ENCODE peak calls at places on chromosomes 5 and 9, in five cellular contexts. X is dorsolateral prefrontal cortex; H is activated naive CD8-positive, alpha-beta T cell treated with anti-CD3 and anti-CD28 coated beads, Interleukin-2, amount 10 ng/mL, durations not matched to agents 7 days and 5 days; R is pancreas; S is activated CD8-positive, alpha-beta T cell treated with anti-CD3 and anti-CD28 coated beads, Interleukin-2, amount 10 ng/mL, durations not matched to agents 7 days and 5 days. Y is an unnamed sample.

GRCh38 chr9:136418182-136419091 is 8.0 kb downstream of the PMPCA start:
- DNase-seq in S (no peak), R (peak), H (no peak), X (no peak), Y (no peak)

GRCh38 chr9:91117959-91118651 is 243.6 kb downstream of the AUH start:
- DNase-seq in X (peak), S (no peak), R (peak), H (no peak), Y (no peak)

GRCh38 chr5:66472010-66472409 is 124.2 kb upstream of the MAST4 start:
- DNase-seq in R (no peak), H (no peak), X (no peak), S (no peak), Y (no peak)

GRCh38 chr9:122777935-122778671 is 10.6 kb upstream of the OR5C1 start:
- DNase-seq in X (no peak), H (no peak), S (no peak), R (no peak), Y (no peak)

GRCh38 chr9:76114144-76114543 is 223.7 kb downstream of the PCSK5 start:
- DNase-seq in X (no peak), S (no peak), H (no peak), R (no peak), Y (no peak)

GRCh38 chr9:121853617-121854395 is 202.4 kb downstream of the DAB2IP start:
- DNase-seq in H (no peak), R (no peak), X (no peak), S (no peak), Y (no peak)

GRCh38 chr9:93679536-93680444 is 103.4 kb downstream of the PHF2 start:
- DNase-seq in X (peak), S (peak), H (no peak), R (no peak), Y (no peak)

GRCh38 chr5:91151947-91152346 is 231.2 kb downstream of the ARRDC3 start:
- DNase-seq in X (no peak), R (no peak), S (no peak), H (no peak), Y (no peak)

GRCh38 chr9:109447329-109448076 is 50.6 kb downstream of the PTPN3 start:
- DNase-seq in S (peak), R (no peak), X (peak), H (no peak), Y (no peak)

GRCh38 chr9:131324736-131325679 is 35.5 kb downstream of the PLPP7 start:
- DNase-seq in X (no peak), R (peak), S (no peak), H (no peak), Y (no peak)

GRCh38 chr5:123708074-123708806 is 196.3 kb downstream of the CSNK1G3 start:
- DNase-seq in R (no peak), H (no peak), S (no peak), X (no peak), Y (no peak)

GRCh38 chr5:138491669-138492551 is 26.6 kb downstream of the EGR1 start:
- DNase-seq in H (peak), X (peak), R (peak), S (peak), Y (peak)

GRCh38 chr5:179430256-179431175 is 85.3 kb upstream of the ADAMTS2 start:
- DNase-seq in R (no peak), X (no peak), S (no peak), H (no peak), Y (no peak)

GRCh38 chr5:169694221-169694620 is 57.1 kb downstream of the DOCK2 start:
- DNase-seq in S (no peak), H (no peak), R (no peak), X (no peak), Y (no peak)

GRCh38 chr5:98898743-98899142 is 30.1 kb downstream of the CHD1 start:
- DNase-seq in X (no peak), R (no peak), S (no peak), H (no peak), Y (no peak)

GRCh38 chr5:96718635-96719077 is 56.5 kb downstream of the CAST start:
- DNase-seq in S (no peak), R (peak), X (no peak), H (no peak), Y (no peak)

GRCh38 chr9:131986576-131986975 is 93.1 kb downstream of the MED27 start:
- DNase-seq in S (no peak), H (no peak), R (no peak), X (no peak), Y (no peak)

GRCh38 chr5:61817472-61818326 is 485.6 kb downstream of the ZSWIM6 start:
- DNase-seq in X (peak), H (no peak), R (no peak), S (no peak), Y (no peak)

GRCh38 chr9:105760053-105760452 is 65.7 kb downstream of the TMEM38B start:
- DNase-seq in X (no peak), R (no peak), H (no peak), S (no peak), Y (no peak)

GRCh38 chr9:71910602-71911060 is 362 bp downstream of the ABHD17B start:
- DNase-seq in X (no peak), H (no peak), R (peak), S (no peak), Y (no peak)

GRCh38 chr9:899440-900184 is 58.1 kb downstream of the DMRT1 start:
- DNase-seq in H (no peak), S (no peak), R (no peak), X (no peak), Y (no peak)

Y was measured in CD4-positive, alpha-beta T cell.